ENCODE peak calls at places on chromosomes 16 and 17, in five cellular contexts. M, Y, C, Z and V are unnamed samples. For H3K9me3, the result is how much of the 10 kb centered on the place peaks cover.

GRCh38 chr17:57480438-57481196 is 224.3 kb downstream of the MSI2 start:
- DNase-seq in M (no peak), Z (peak), Y (peak), C (no peak), V (no peak)

GRCh38 chr17:6276711-6277110 is 158.2 kb downstream of the AIPL1 start:
- DNase-seq in Y (no peak), C (no peak), Z (no peak), M (no peak), V (no peak)

GRCh38 chr16:78775161-78775561 is 675.7 kb downstream of the WWOX start:
- DNase-seq in C (no peak), Z (no peak), Y (no peak), M (no peak), V (no peak)

GRCh38 chr17:15463363-15463762 is 4.1 kb downstream of the CDRT4 start:
- DNase-seq in Z (peak), M (no peak), Y (peak), C (peak), V (peak)

GRCh38 chr17:83057793-83058477 is 21.5 kb upstream of the METRNL start:
- DNase-seq in Y (no peak), Z (no peak), C (peak), M (no peak), V (peak)

GRCh38 chr16:85624646-85625045 is 11.5 kb downstream of the GSE1 start:
- DNase-seq in Z (no peak), C (no peak), Y (no peak), M (no peak), V (no peak)

GRCh38 chr17:34847939-34848338 is 113.3 kb downstream of the CCT6B start:
- DNase-seq in C (no peak), Y (no peak), M (no peak), Z (no peak), V (no peak)

GRCh38 chr17:1399366-1399678 is 700 bp downstream of the YWHAE start:
- DNase-seq in C (peak), Z (no peak), M (peak), Y (no peak), V (no peak)

GRCh38 chr16:68737730-68738590 is 868 bp downstream of the CDH1 start:
- DNase-seq in Z (no peak), M (no peak), Y (no peak), C (peak), V (no peak)

GRCh38 chr17:4576729-4577322 is 7.5 kb upstream of the SMTNL2 start:
- DNase-seq in C (no peak), Z (peak), Y (no peak), M (no peak), V (no peak)

GRCh38 chr16:25317732-25318316 is 60.2 kb upstream of the ZKSCAN2 start:
- DNase-seq in C (no peak), M (no peak), Y (no peak), Z (no peak), V (no peak)

GRCh38 chr16:66541388-66542360 is 8.2 kb downstream of the TK2 start:
- DNase-seq in M (no peak), Y (no peak), C (no peak), Z (no peak), V (no peak)

GRCh38 chr17:732788-733720 is 658 bp downstream of the TLCD3A start:
- DNase-seq in Z (peak), M (peak), C (peak), Y (peak), V (no peak)

GRCh38 chr16:843771-844170 is 43.2 kb upstream of the GNG13 start:
- DNase-seq in Z (no peak), C (no peak), Y (no peak), M (no peak), V (no peak)

GRCh38 chr16:85369741-85370528 is 243.2 kb upstream of the GSE1 start:
- DNase-seq in C (peak), Z (no peak), M (peak), Y (no peak), V (no peak)

GRCh38 chr16:55225972-55226542 is 97.9 kb upstream of the IRX6 start:
- DNase-seq in Y (no peak), M (peak), Z (no peak), C (no peak), V (no peak)

GRCh38 chr16:30054959-30055553 is 10.5 kb upstream of the ALDOA start:
- DNase-seq in Z (no peak), C (peak), M (peak), Y (no peak), V (no peak)

GRCh38 chr16:85663891-85664321 is 24.8 kb downstream of the GINS2 start:
- DNase-seq in M (no peak), C (peak), Z (peak), Y (peak), V (no peak)

GRCh38 chr16:1895949-1896675 is 22.1 kb downstream of the HS3ST6 start:
- DNase-seq in C (peak), Y (no peak), Z (no peak), M (no peak), V (no peak)

GRCh38 chr17:704111-704864 is 10.4 kb downstream of the VPS53 start:
- DNase-seq in M (no peak), Y (no peak), Z (no peak), C (no peak), V (no peak)

GRCh38 chr16:63323055-63323454 is 1286.8 kb upstream of the CDH8 start:
- DNase-seq in C (no peak), Z (no peak), Y (no peak), M (no peak), V (no peak)

GRCh38 chr17:45976755-45977505 is 22.1 kb upstream of the STH start:
- DNase-seq in Y (peak), M (no peak), Z (no peak), C (no peak), V (no peak)

DNA sequence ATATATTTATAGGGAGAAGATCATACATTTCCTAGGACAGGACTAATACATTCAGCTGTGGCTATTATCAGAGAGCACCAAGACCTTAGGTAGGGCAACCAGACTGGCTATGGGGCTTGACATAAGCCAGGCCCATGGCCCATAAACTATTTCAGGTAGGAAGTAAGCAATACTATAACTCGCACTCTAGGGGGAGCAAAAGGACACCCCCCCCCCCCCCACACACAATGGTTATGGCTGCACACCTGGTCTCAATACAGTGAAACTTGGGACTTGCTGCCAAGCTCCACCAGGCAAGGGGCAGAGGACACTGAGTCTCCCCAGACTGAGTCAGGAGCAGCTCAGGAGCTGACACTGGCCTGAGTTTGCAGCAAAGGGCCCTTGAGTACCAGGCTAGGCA is 348.9 kb upstream of the ASIC2 start:
- DNase-seq in C (no peak), Z (no peak), M (peak), Y (no peak), V (no peak)
- TF ChIP-seq CTCF in C (no peak), Z (no peak), M (peak), Y (no peak), V (no peak)

DNA sequence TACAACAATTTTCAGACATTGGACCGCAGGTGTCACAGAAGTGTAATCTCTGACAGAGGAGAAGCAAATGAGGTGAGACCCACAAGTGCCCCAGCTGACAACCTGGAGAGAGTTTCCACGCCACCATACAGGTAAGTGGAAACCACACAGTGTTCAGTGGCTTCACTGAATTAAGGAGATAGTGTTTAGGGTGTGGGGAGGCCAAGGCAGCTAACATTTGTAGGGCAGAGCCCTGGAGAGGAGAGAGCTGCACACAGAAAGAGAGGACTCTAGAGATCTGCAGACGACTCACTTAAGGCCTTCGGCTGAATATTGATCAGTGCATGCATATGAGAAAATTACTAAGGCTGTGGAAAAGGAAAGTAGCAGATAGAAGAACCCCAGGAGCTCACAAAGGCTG is 228.9 kb upstream of the TNRC6C start:
- DNase-seq in Z (no peak), M (no peak), Y (no peak), C (no peak), V (peak)
- H3K9me3 ChIP-seq in Z (under half), M (under half), Y (under half), C (under half), V (under half)

DNA sequence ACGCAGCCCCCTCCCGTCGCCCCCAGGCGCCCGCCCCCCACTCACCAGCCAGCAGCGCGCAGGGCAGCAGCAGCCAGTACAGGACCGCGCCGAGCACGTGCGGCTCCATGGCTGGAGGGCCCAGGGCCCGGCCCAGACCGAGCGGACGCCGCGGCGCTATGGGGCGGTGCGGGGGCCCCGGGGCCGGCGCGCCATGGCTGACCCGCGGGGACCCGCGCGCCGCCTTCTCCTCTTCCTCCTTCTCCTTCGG is 239 bp downstream of the PIEZO1 start:
- DNase-seq in M (no peak), Y (no peak), Z (no peak), C (no peak), V (no peak)
- TF ChIP-seq CTCF in M (no peak), Y (no peak), Z (no peak), C (no peak), V (no peak)

GRCh38 chr16:87531418-87531817 is 38.6 kb upstream of the ZCCHC14 start:
- DNase-seq in Z (no peak), Y (no peak), C (no peak), M (no peak), V (no peak)
- H3K9me3 ChIP-seq in Z (under half), Y (under half), C (under half), M (under half), V (under half)

DNA sequence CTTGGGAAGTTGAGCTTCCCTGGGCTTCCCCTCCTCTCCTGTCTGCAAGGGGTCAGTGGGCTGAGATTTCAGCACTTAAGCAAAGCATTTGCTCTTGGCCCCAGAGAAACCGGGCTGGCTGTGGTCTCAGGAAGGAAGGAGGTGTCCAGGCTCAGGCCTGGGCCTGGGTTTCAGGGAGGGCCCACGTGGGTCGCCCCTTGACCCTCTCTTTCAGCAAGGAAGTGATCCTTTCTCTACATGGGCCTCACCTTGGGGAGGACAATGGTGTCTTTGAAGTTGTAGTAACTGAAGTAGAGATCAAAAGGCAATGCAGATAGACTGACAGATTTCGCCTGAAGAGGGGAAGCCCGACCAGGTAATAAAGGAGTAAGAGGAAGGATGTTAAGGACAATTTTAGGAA is 2.7 kb downstream of the NOD2 start:
- DNase-seq in C (no peak), Y (no peak), M (no peak), Z (no peak), V (no peak)
- TF ChIP-seq CTCF in C (no peak), Y (no peak), M (no peak), Z (no peak), V (no peak)